ENCODE peak calls at places on chromosome 1, in four cellular contexts. S is K562, Y is WTC11, M is HepG2. B is an unnamed sample.

GRCh38 chr1:244212792-244213475 is 161.9 kb downstream of the ZBTB18 start:
- DNase-seq in Y (no peak), S (no peak), M (no peak), B (no peak)

GRCh38 chr1:208324005-208324404 is 79.8 kb upstream of the PLXNA2 start:
- DNase-seq in S (no peak), M (no peak), Y (no peak), B (no peak)

GRCh38 chr1:183043872-183044859 is 20.9 kb downstream of the LAMC1 start:
- DNase-seq in S (no peak), M (peak), Y (no peak), B (no peak)

GRCh38 chr1:98702976-98703375 is 41.5 kb downstream of the SNX7 start:
- DNase-seq in Y (no peak), S (no peak), M (no peak), B (no peak)

GRCh38 chr1:99265124-99265523 is 832 bp downstream of the PLPPR4 start:
- DNase-seq in Y (no peak), S (no peak), M (no peak), B (no peak)

GRCh38 chr1:242651817-242652216 is 127.3 kb upstream of the PLD5 start:
- DNase-seq in M (peak), S (no peak), Y (peak), B (no peak)

GRCh38 chr1:228161381-228161780 is 4.2 kb upstream of the IBA57 start:
- DNase-seq in S (no peak), Y (no peak), M (no peak), B (no peak)

GRCh38 chr1:84504580-84505021 is 1.6 kb upstream of the SPATA1 start:
- DNase-seq in M (no peak), Y (no peak), S (peak), B (peak)

GRCh38 chr1:53330819-53331218 is 2.9 kb upstream of the LRP8 start:
- DNase-seq in Y (peak), M (peak), S (peak), B (no peak)

GRCh38 chr1:233364695-233365539 is 37.4 kb downstream of the MAP3K21 start:
- DNase-seq in S (no peak), M (no peak), Y (no peak), B (peak)

GRCh38 chr1:24725209-24725651 is 20.0 kb upstream of the CLIC4 start:
- DNase-seq in Y (peak), M (peak), S (no peak), B (no peak)

GRCh38 chr1:235675152-235675890 is 25.7 kb upstream of the GNG4 start:
- DNase-seq in S (no peak), Y (no peak), M (peak), B (no peak)

GRCh38 chr1:190373705-190374336 is 103.8 kb downstream of the BRINP3 start:
- DNase-seq in S (no peak), Y (no peak), M (peak), B (peak)

GRCh38 chr1:171422489-171422888 is 62.8 kb upstream of the PRRC2C start:
- DNase-seq in S (no peak), M (no peak), Y (no peak), B (no peak)

GRCh38 chr1:156475568-156476500 is 24.7 kb downstream of the MEF2D start:
- DNase-seq in M (peak), S (no peak), Y (no peak), B (no peak)

GRCh38 chr1:78176448-78176847 is 130.7 kb downstream of the GIPC2 start:
- DNase-seq in S (no peak), M (no peak), Y (no peak), B (no peak)

GRCh38 chr1:145878724-145879123 is 6.9 kb downstream of the ANKRD35 start:
- DNase-seq in Y (no peak), S (no peak), M (no peak), B (no peak)

GRCh38 chr1:53585116-53585515 is 125.9 kb downstream of the DMRTB1 start:
- DNase-seq in S (no peak), Y (no peak), M (no peak), B (no peak)

GRCh38 chr1:110829955-110830553 is 42.9 kb upstream of the CD53 start:
- DNase-seq in M (peak), S (peak), Y (peak), B (peak)

GRCh38 chr1:36161656-36162531 is 5.9 kb downstream of the MAP7D1 start:
- DNase-seq in M (no peak), Y (no peak), S (peak), B (no peak)

GRCh38 chr1:222334026-222334680 is 213.8 kb downstream of the HHIPL2 start:
- DNase-seq in M (no peak), Y (no peak), S (no peak), B (no peak)

GRCh38 chr1:17661546-17662157 is 93.5 kb upstream of the ACTL8 start:
- DNase-seq in Y (peak), S (peak), M (peak), B (peak)

GRCh38 chr1:42730988-42731387 is 9.0 kb downstream of the CLDN19 start:
- DNase-seq in Y (no peak), S (peak), M (no peak), B (peak)

GRCh38 chr1:66563094-66563800 is 29.3 kb downstream of the SGIP1 start:
- DNase-seq in S (no peak), M (peak), Y (no peak), B (no peak)

GRCh38 chr1:180540697-180541594 is 17.8 kb upstream of the OVAAL start:
- DNase-seq in Y (no peak), M (no peak), S (no peak), B (no peak)

GRCh38 chr1:62381831-62382505 is 54.9 kb upstream of the USP1 start:
- DNase-seq in S (no peak), Y (no peak), M (no peak), B (no peak)

GRCh38 chr1:86703696-86704455 is 500 bp upstream of the SH3GLB1 start:
- DNase-seq in S (peak), Y (peak), M (peak), B (no peak)

GRCh38 chr1:161359316-161359715 is 8.4 kb downstream of the CFAP126 start:
- DNase-seq in Y (no peak), M (no peak), S (no peak), B (peak)

GRCh38 chr1:56904706-56905105 is 50.1 kb downstream of the C8A start:
- DNase-seq in M (no peak), Y (no peak), S (no peak), B (no peak)

GRCh38 chr1:112866151-112866550 is 89.8 kb downstream of the SLC16A1 start:
- DNase-seq in M (no peak), Y (no peak), S (no peak), B (no peak)

DNA sequence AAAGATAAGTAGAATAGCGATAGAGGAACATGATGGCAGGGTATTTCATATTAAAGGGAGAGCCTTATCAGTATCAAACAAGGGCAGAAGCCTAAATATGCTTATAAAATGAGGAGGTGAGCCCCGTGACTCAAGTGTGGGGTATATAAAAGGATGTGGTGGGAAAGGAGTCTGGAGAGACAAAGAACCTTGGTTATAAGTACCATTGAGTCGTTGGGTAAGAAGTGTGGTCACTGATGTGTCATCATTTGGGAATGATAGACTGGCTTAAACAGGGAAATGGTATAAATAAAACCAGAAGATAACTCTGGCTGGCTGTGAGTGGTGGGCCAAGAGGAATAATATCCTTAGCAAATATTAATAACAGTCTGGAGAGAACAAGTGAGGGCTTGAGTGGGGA is 10.9 kb upstream of the CD5L start:
- DNase-seq in M (no peak), Y (no peak), S (no peak), B (no peak)
- TF ChIP-seq FOXJ3 in M (no peak), Y (no peak), S (no peak), B (no peak)

DNA sequence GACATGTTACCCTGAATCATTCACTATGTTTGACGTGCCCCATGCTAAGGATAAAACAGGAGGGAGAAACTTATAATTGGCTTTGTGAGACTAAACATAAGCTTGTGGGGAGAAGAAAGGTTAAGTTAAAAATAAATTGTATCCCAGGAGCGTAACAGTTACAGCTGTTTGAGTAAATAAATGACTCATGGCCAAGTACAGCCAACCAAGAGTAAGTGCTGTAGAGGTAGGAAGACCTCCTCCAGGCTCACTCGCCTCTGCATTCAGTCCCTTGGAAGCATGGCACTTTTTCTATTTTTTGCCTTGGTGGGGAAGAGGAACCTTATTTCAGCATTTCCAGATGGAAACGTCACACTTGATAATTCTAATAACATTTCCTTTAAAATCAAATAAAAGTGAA is 116.5 kb downstream of the ZP4 start:
- DNase-seq in M (no peak), S (no peak), Y (no peak), B (no peak)
- TF ChIP-seq FOXJ3 in M (no peak), S (no peak), Y (no peak), B (no peak)

GRCh38 chr1:18794066-18794465 is 65.4 kb downstream of the TAS1R2 start:
- DNase-seq in M (peak), S (no peak), Y (no peak), B (no peak)
- TF ChIP-seq FOXJ3 in M (no peak), S (no peak), Y (no peak), B (no peak)

GRCh38 chr1:202361701-202362100 is 13.2 kb downstream of the PPP1R12B start:
- DNase-seq in Y (no peak), M (no peak), S (no peak), B (no peak)

GRCh38 chr1:202365092-202365815 is 16.8 kb downstream of the PPP1R12B start:
- DNase-seq in Y (no peak), S (no peak), M (no peak), B (no peak)

GRCh38 chr1:202362212-202362611 is 13.7 kb downstream of the PPP1R12B start:
- DNase-seq in S (no peak), M (no peak), Y (no peak), B (no peak)

GRCh38 chr1:202367200-202367742 is 18.8 kb downstream of the PPP1R12B start:
- DNase-seq in M (no peak), Y (no peak), S (no peak), B (peak)
- TF ChIP-seq FOXJ3 in M (no peak), Y (no peak), S (no peak), B (no peak)

DNA sequence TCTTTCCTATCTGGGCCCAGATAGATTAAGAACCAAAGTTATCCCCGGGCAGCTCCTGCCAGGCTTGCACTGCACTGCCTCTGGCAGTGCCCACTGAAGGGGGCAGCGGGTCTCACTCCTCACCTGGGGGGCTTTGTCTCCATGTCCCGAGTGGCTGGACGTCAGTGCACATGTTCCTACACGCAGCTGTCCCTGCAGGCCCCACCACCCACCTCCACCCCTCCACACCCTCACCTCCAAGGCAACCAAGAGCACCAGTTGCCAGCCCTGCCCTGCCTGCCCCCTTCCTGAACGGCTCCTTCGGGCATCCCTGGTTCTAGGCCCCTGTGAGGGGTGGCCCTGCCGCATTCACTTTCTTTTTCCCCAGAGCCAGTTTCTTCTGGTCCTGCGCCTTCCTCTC is 147.2 kb downstream of the PEX14 start:
- DNase-seq in Y (peak), M (no peak), S (no peak), B (no peak)
- TF ChIP-seq FOXJ3 in Y (no peak), M (no peak), S (no peak), B (no peak)

GRCh38 chr1:231951399-231951798 is 324.8 kb downstream of the DISC1 start:
- DNase-seq in Y (no peak), M (no peak), S (no peak), B (no peak)
- TF ChIP-seq FOXJ3 in Y (no peak), M (no peak), S (no peak), B (no peak)

DNA sequence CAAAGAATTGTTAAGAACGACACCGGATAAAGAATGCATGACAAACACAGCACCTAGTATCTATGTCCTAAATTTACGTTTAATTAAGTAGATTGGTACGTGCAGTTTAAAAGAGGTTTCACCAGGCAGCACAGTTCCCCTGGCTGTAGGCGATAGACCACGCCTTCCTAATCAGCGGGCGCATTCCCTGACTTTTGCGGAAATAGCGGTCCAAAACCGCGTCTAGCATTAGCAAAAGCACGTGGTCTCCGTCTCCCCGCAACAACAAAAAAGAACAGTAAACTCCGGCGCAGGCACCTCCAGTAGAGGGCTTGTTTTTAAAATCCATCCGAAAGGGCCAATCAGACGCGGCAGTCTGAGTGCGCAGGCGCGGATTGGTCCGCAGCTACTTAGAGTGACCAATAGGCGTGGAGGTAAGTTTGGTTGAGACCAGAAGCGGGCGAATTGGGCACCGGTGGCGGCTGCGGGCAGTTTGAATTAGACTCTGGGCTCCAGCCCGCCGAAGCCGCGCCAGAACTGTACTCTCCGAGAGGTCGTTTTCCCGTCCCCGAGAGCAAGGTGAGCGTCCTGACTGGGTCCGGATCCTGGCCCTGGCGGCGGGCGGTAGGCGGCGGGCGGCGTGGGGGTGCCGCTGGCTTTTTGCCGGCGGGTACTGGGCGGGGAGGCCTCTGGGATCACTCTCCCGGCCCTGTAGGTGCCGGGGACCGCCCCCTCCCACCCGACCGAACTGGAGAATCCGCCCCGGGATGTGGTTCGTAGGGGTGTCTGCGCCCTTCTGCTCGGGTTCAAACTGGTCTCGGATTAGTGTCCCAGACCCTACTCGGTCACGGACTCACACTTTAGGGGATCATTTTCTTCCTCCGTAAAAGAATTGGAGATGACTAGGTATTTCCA is at the start of gene CENPF:
- DNase-seq in Y (peak), M (peak), S (peak), B (peak)
- TF ChIP-seq FOXJ3 in Y (no peak), M (peak), S (peak), B (no peak)